ENCODE peak calls at places on chromosomes 2 and 18, in four cellular contexts. O, V, B and K are unnamed samples.

GRCh38 chr2:161217597-161218185 is 57.5 kb downstream of the TANK start:
- DNase-seq in B (no peak), O (no peak), V (no peak), K (no peak)

GRCh38 chr2:144099746-144100438 is 420.0 kb downstream of the ZEB2 start:
- DNase-seq in V (no peak), O (no peak), B (no peak), K (peak; percentile 51)

GRCh38 chr2:45459860-45460259 is 151.2 kb downstream of the SRBD1 start:
- DNase-seq in B (no peak), O (no peak), V (no peak), K (no peak)

GRCh38 chr2:231425811-231426703 is 30.5 kb downstream of the B3GNT7 start:
- DNase-seq in B (no peak), O (no peak), V (no peak), K (peak; percentile 56)

GRCh38 chr2:25490220-25490619 is 148.5 kb upstream of the DNMT3A start:
- DNase-seq in O (no peak), B (no peak), V (no peak), K (no peak)

GRCh38 chr2:85772841-85773491 is 19.2 kb downstream of the ATOH8 start:
- DNase-seq in V (no peak), O (no peak), B (peak; percentile 64), K (peak; percentile 72)

GRCh38 chr18:77039196-77040140 is 93.1 kb downstream of the MBP start:
- DNase-seq in V (no peak), B (no peak), O (no peak), K (no peak)

GRCh38 chr2:33126973-33127372 is 180.2 kb downstream of the LTBP1 start:
- DNase-seq in O (no peak), V (no peak), B (no peak), K (no peak)

GRCh38 chr18:49565656-49566055 is 3.8 kb downstream of the LIPG start:
- DNase-seq in O (no peak), V (no peak), B (peak; percentile 51), K (no peak)

GRCh38 chr2:133658020-133658903 is 90.0 kb upstream of the NCKAP5 start:
- DNase-seq in B (no peak), V (no peak), O (peak; percentile 14), K (peak; percentile 72)

GRCh38 chr2:158998486-158999248 is 30.2 kb downstream of the TANC1 start:
- DNase-seq in B (no peak), V (no peak), O (no peak), K (no peak)

GRCh38 chr2:36277146-36277808 is 78.3 kb upstream of the CRIM1 start:
- DNase-seq in V (no peak), O (no peak), B (no peak), K (peak; percentile 16)

GRCh38 chr2:242034996-242035814 is 165.7 kb downstream of the RTP5 start:
- DNase-seq in B (no peak), V (no peak), O (no peak), K (no peak)

GRCh38 chr2:271917-272316 is 7.2 kb downstream of the ACP1 start:
- DNase-seq in V (no peak), B (no peak), O (no peak), K (no peak)

GRCh38 chr2:98088261-98088660 is 1.3 kb downstream of the VWA3B start:
- DNase-seq in O (no peak), B (no peak), V (no peak), K (no peak)

GRCh38 chr18:74803769-74804168 is 206.1 kb downstream of the ZNF407 start:
- DNase-seq in O (no peak), V (no peak), B (no peak), K (no peak)

GRCh38 chr18:57141208-57142129 is 5.4 kb upstream of the BOD1L2 start:
- DNase-seq in B (no peak), O (no peak), V (no peak), K (no peak)

GRCh38 chr2:188046437-188046836 is 245.2 kb upstream of the GULP1 start:
- DNase-seq in O (no peak), B (no peak), V (no peak), K (no peak)

GRCh38 chr2:71923887-71924533 is 223.7 kb downstream of the CYP26B1 start:
- DNase-seq in V (peak; percentile 53), O (peak; percentile 75), B (peak; percentile 68), K (peak; percentile 67)

GRCh38 chr18:25946540-25946939 is 143.9 kb downstream of the SS18 start:
- DNase-seq in O (no peak), V (no peak), B (no peak), K (no peak)

GRCh38 chr2:175630319-175631246 is 371.5 kb downstream of the LNPK start:
- DNase-seq in O (no peak), B (no peak), V (no peak), K (no peak)

GRCh38 chr2:144382848-144383247 is 137.1 kb downstream of the ZEB2 start:
- DNase-seq in O (no peak), V (no peak), B (no peak), K (no peak)

DNA sequence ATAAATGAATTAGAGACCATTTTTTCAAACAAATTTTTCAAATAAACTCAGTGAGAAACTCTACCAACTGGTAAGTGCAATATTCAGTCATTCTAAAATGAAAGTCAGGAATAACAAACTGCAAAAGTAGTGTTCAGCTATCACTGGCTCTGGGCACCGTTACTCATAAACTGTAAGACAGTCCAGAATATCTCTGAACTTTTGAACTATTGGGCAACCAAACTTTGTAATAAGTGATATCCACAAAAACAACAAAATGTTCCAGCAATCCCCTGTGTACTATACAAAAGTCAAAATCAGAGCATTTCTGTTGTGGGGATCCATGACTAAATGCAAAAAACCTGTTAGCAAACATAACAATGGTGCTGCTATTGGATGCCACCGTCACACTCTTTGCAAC is 56.3 kb downstream of the SLC25A12 start:
- DNase-seq in V (no peak), O (no peak), B (no peak), K (no peak)
- H3K36me3 ChIP-seq in V (peaks cover 95% of the 10 kb centered on the region), O (peaks cover 69% of the 10 kb centered on the region), B (peaks cover 100% of the 10 kb centered on the region), K (peaks cover 42% of the 10 kb centered on the region)

DNA sequence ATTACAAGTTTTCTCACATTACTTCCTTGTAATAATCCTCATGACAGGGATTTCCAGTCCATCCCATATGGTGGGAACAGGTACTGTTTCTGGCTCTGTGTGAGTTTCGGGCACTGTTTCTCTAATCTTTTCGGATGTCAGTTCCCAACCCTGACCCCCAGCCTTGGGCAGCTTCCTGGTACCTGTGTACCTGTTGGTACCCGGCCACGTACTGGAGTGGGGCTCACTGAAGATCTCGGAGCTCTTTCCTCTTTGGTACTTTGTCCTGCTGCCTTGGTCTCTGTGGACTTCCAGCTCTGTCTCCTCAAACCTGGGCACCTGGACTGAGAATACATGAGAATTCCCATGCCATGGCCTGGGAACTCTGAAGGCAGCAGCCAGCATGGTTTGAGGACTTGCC is 36.8 kb downstream of the GRHL1 start:
- DNase-seq in B (no peak), O (no peak), V (no peak), K (no peak)
- H3K4me3 ChIP-seq in B (no peak overlapping the region), O (no peak overlapping the region), V (no peak overlapping the region), K (no peak overlapping the region)

GRCh38 chr2:238403632-238404405 is 22.9 kb upstream of the ASB1 start:
- DNase-seq in B (no peak), O (no peak), V (no peak), K (no peak)

GRCh38 chr2:238404406-238405216 is 22.1 kb upstream of the ASB1 start:
- DNase-seq in O (no peak), B (no peak), V (no peak), K (no peak)

GRCh38 chr2:238398577-238398976 is 28.1 kb upstream of the ASB1 start:
- DNase-seq in V (no peak), O (no peak), B (no peak), K (no peak)

GRCh38 chr2:238399094-238399493 is 27.6 kb upstream of the ASB1 start:
- DNase-seq in B (no peak), V (no peak), O (no peak), K (no peak)

GRCh38 chr2:238401539-238401938 is 25.2 kb upstream of the ASB1 start:
- DNase-seq in B (no peak), V (no peak), O (no peak), K (no peak)
- H3K27ac ChIP-seq in B (no peak overlapping the region), V (no peak overlapping the region), O (no peak overlapping the region), K (no peak overlapping the region)

DNA sequence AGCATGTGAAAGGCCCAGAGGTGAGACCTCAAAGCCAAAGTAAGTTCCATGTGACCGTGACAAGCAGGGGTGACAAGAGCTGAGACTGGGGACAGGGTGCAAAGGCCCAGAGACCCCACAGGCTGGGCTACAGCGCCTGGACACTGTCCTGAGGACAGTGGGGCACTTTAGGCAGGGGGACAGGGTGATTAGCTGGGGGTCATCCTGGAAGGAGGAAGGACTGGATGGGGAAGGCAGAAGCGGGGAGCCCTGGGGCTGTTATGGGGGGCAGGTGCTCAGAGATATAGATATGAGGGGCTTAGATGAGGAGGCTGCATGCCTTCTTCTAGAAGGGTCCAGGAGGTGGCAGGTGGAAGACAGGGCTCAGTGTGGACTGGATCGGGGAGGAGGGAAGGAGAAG is 31.5 kb downstream of the KIF1A start:
- DNase-seq in B (no peak), O (no peak), V (no peak), K (no peak)
- H3K36me3 ChIP-seq in B (no peaks in the 10 kb centered on the region), O (peaks cover 49% of the 10 kb centered on the region), V (no peaks in the 10 kb centered on the region), K (no peaks in the 10 kb centered on the region)

GRCh38 chr2:218419630-218420216 is 800 bp downstream of the VIL1 start:
- DNase-seq in O (no peak), B (no peak), V (no peak), K (no peak)
- H3K4me3 ChIP-seq in O (no peak overlapping the region), B (no peak overlapping the region), V (no peak overlapping the region), K (no peak overlapping the region)

DNA sequence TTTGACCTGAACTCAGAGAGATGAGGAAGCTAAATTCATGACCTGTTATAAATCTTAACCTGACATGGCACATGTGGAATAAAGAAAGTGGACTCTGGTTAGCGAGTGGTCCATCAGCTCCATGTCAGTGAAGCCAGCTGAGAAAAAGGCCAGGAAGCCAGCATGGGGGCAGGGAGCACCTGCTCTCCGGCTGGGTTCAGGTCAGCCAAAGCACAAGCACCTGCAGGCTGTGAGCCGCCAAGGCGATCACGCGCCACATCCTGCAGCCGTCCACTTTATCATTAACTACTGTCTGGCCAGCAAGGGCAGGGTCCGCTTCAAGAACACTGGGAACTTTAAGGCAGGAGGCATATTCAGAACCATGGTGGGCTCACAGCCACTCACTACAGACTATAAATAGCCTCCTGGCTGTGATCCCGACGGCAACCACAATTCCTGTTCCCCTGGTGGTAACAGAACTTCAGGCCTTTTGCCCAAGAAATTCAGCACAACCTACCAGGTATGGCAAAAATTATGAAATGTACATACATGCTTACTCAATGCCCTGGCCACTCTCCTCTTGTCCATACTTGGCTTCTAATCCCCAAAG is 35.5 kb downstream of the ACVR1 start:
- DNase-seq in O (no peak), V (peak; percentile 28), B (peak; percentile 49), K (no peak)
- H3K27ac ChIP-seq in O (no peak overlapping the region), V (peak overlapping the region; percentile 94), B (peak overlapping the region; percentile 21), K (no peak overlapping the region)

GRCh38 chr2:109444916-109445315 is 168.8 kb downstream of the SEPTIN10 start:
- DNase-seq in V (no peak), B (no peak), O (no peak), K (no peak)
- H3K36me3 ChIP-seq in V (no peaks in the 10 kb centered on the region), B (peaks cover 15% of the 10 kb centered on the region), O (no peaks in the 10 kb centered on the region), K (peaks cover 17% of the 10 kb centered on the region)

GRCh38 chr2:40032650-40033319 is 253.7 kb upstream of the THUMPD2 start:
- DNase-seq in B (no peak), V (no peak), O (no peak), K (no peak)
- H3K4me3 ChIP-seq in B (no peak overlapping the region), V (no peak overlapping the region), O (no peak overlapping the region), K (no peak overlapping the region)

GRCh38 chr18:80147418-80148315 is 38.6 kb downstream of the ADNP2 start:
- DNase-seq in B (peak; percentile 86), O (peak; percentile 56), V (peak; percentile 81), K (peak; percentile 71)
- H3K27ac ChIP-seq in B (no peak overlapping the region), O (peak overlapping the region; percentile 19), V (no peak overlapping the region), K (no peak overlapping the region)